ENCODE peak calls at places on chromosomes 2 and 18, in four cellular contexts. One of them, this sample, is unnamed.

GRCh38 chr18:57051586-57052044 is 95.3 kb upstream of the BOD1L2 start:
- DNase-seq in AG10803: no peak
- DNase-seq in epithelial cell of esophagus: no peak
- DNase-seq in OCI-LY7: no peak
- DNase-seq in this sample: no peak

GRCh38 chr2:200749631-200750322 is 61.9 kb upstream of the BZW1 start:
- DNase-seq in epithelial cell of esophagus: no peak
- DNase-seq in AG10803: no peak
- DNase-seq in OCI-LY7: no peak
- DNase-seq in this sample: no peak

GRCh38 chr2:70010222-70011111 is 49.0 kb upstream of the ASPRV1 start:
- DNase-seq in OCI-LY7: peak; percentile 32
- DNase-seq in epithelial cell of esophagus: peak; percentile 62
- DNase-seq in AG10803: peak; percentile 26
- DNase-seq in this sample: no peak

GRCh38 chr2:237643066-237643465 is 15.7 kb downstream of the LRRFIP1 start:
- DNase-seq in OCI-LY7: no peak
- DNase-seq in epithelial cell of esophagus: no peak
- DNase-seq in AG10803: no peak
- DNase-seq in this sample: no peak

GRCh38 chr18:70037453-70038061 is 89.9 kb upstream of the CD226 start:
- DNase-seq in AG10803: no peak
- DNase-seq in epithelial cell of esophagus: peak; percentile 42
- DNase-seq in OCI-LY7: no peak
- DNase-seq in this sample: no peak

GRCh38 chr2:40363631-40364030 is 88.3 kb downstream of the SLC8A1 start:
- DNase-seq in epithelial cell of esophagus: peak; percentile 77
- DNase-seq in AG10803: peak; percentile 77
- DNase-seq in OCI-LY7: peak; percentile 82
- DNase-seq in this sample: peak; percentile 58

GRCh38 chr2:207122914-207123744 is 42.6 kb downstream of the KLF7 start:
- DNase-seq in AG10803: peak; percentile 62
- DNase-seq in OCI-LY7: no peak
- DNase-seq in epithelial cell of esophagus: peak; percentile 44
- DNase-seq in this sample: no peak

GRCh38 chr2:24984912-24985311 is 13.2 kb upstream of the DNAJC27 start:
- DNase-seq in OCI-LY7: no peak
- DNase-seq in epithelial cell of esophagus: no peak
- DNase-seq in AG10803: peak; percentile 26
- DNase-seq in this sample: peak; percentile 48

GRCh38 chr2:165933211-165933610 is 20.4 kb downstream of the TTC21B start:
- DNase-seq in epithelial cell of esophagus: no peak
- DNase-seq in AG10803: no peak
- DNase-seq in OCI-LY7: no peak
- DNase-seq in this sample: no peak

GRCh38 chr2:115560671-115561070 is 1118.2 kb downstream of the DPP10 start:
- DNase-seq in AG10803: no peak
- DNase-seq in OCI-LY7: no peak
- DNase-seq in epithelial cell of esophagus: no peak
- DNase-seq in this sample: no peak

GRCh38 chr18:59265246-59266018 is 7.8 kb downstream of the RAX start:
- DNase-seq in OCI-LY7: no peak
- DNase-seq in epithelial cell of esophagus: peak; percentile 27
- DNase-seq in AG10803: no peak
- DNase-seq in this sample: no peak

GRCh38 chr2:23530121-23530908 is 145.3 kb downstream of the KLHL29 start:
- DNase-seq in OCI-LY7: no peak
- DNase-seq in AG10803: no peak
- DNase-seq in epithelial cell of esophagus: no peak
- DNase-seq in this sample: no peak

GRCh38 chr2:157746234-157746950 is 117.7 kb upstream of the ACVR1C start:
- DNase-seq in OCI-LY7: no peak
- DNase-seq in AG10803: peak; percentile 40
- DNase-seq in epithelial cell of esophagus: no peak
- DNase-seq in this sample: peak; percentile 75

GRCh38 chr2:2862386-2862785 is 515.2 kb downstream of the EIPR1 start:
- DNase-seq in OCI-LY7: no peak
- DNase-seq in AG10803: no peak
- DNase-seq in epithelial cell of esophagus: no peak
- DNase-seq in this sample: no peak

GRCh38 chr2:31707992-31708391 is 127.3 kb upstream of the SRD5A2 start:
- DNase-seq in OCI-LY7: no peak
- DNase-seq in epithelial cell of esophagus: no peak
- DNase-seq in AG10803: no peak
- DNase-seq in this sample: no peak

GRCh38 chr2:7121851-7122250 is 204.6 kb downstream of the RNF144A start:
- DNase-seq in epithelial cell of esophagus: no peak
- DNase-seq in OCI-LY7: no peak
- DNase-seq in AG10803: no peak
- DNase-seq in this sample: no peak

GRCh38 chr18:75304678-75305557 is 94.3 kb downstream of the TSHZ1 start:
- DNase-seq in epithelial cell of esophagus: no peak
- DNase-seq in AG10803: no peak
- DNase-seq in OCI-LY7: no peak
- DNase-seq in this sample: no peak

GRCh38 chr2:76556054-76556453 is 845.3 kb upstream of the GCFC2 start:
- DNase-seq in AG10803: no peak
- DNase-seq in OCI-LY7: no peak
- DNase-seq in epithelial cell of esophagus: no peak
- DNase-seq in this sample: no peak

GRCh38 chr18:3447035-3447894 is 2.7 kb upstream of the TGIF1 start:
- DNase-seq in OCI-LY7: no peak
- DNase-seq in AG10803: peak; percentile 72
- DNase-seq in epithelial cell of esophagus: peak; percentile 50
- DNase-seq in this sample: peak; percentile 84

GRCh38 chr2:160328748-160329147 is 128.7 kb upstream of the ITGB6 start:
- DNase-seq in AG10803: no peak
- DNase-seq in epithelial cell of esophagus: no peak
- DNase-seq in OCI-LY7: no peak
- DNase-seq in this sample: peak; percentile 21

GRCh38 chr2:2842466-2842865 is 511.4 kb upstream of the MYT1L start:
- DNase-seq in epithelial cell of esophagus: no peak
- DNase-seq in AG10803: no peak
- DNase-seq in OCI-LY7: no peak
- DNase-seq in this sample: no peak

GRCh38 chr2:138329167-138329566 is 172.4 kb upstream of the SPOPL start:
- DNase-seq in epithelial cell of esophagus: no peak
- DNase-seq in OCI-LY7: no peak
- DNase-seq in AG10803: no peak
- DNase-seq in this sample: no peak

GRCh38 chr18:32093106-32093511 is 1.4 kb downstream of the RNF138 start:
- DNase-seq in epithelial cell of esophagus: peak; percentile 56
- DNase-seq in OCI-LY7: peak; percentile 39
- DNase-seq in AG10803: peak; percentile 69
- DNase-seq in this sample: peak; percentile 58

GRCh38 chr2:73984922-73985317 is 210 bp downstream of the TET3 start:
- DNase-seq in epithelial cell of esophagus: no peak
- DNase-seq in AG10803: no peak
- DNase-seq in OCI-LY7: no peak
- DNase-seq in this sample: no peak

GRCh38 chr2:105834931-105835330 is 90.2 kb downstream of the NCK2 start:
- DNase-seq in OCI-LY7: peak; percentile 82
- DNase-seq in epithelial cell of esophagus: no peak
- DNase-seq in AG10803: no peak
- DNase-seq in this sample: peak; percentile 5

GRCh38 chr2:130796280-130796679 is 40.4 kb upstream of the ARHGEF4 start:
- DNase-seq in OCI-LY7: no peak
- DNase-seq in AG10803: no peak
- DNase-seq in epithelial cell of esophagus: peak; percentile 55
- DNase-seq in this sample: no peak

GRCh38 chr2:227566012-227566411 is 32.7 kb upstream of the SCYGR2 start:
- DNase-seq in epithelial cell of esophagus: no peak
- DNase-seq in OCI-LY7: no peak
- DNase-seq in AG10803: no peak
- DNase-seq in this sample: no peak

GRCh38 chr2:75277111-75277510 is 77.8 kb upstream of the TACR1 start:
- DNase-seq in OCI-LY7: no peak
- DNase-seq in epithelial cell of esophagus: peak; percentile 67
- DNase-seq in AG10803: peak; percentile 54
- DNase-seq in this sample: peak; percentile 36

GRCh38 chr2:163662141-163662780 is 73.5 kb downstream of the FIGN start:
- DNase-seq in OCI-LY7: no peak
- DNase-seq in epithelial cell of esophagus: no peak
- DNase-seq in AG10803: peak; percentile 30
- DNase-seq in this sample: peak; percentile 36

GRCh38 chr2:47221039-47221438 is 65.9 kb upstream of the STPG4 start:
- DNase-seq in epithelial cell of esophagus: no peak
- DNase-seq in AG10803: peak; percentile 85
- DNase-seq in OCI-LY7: no peak
- DNase-seq in this sample: peak; percentile 65

GRCh38 chr2:48525269-48525943 is 4.5 kb upstream of the STON1 start:
- DNase-seq in AG10803: peak; percentile 39
- DNase-seq in epithelial cell of esophagus: no peak
- DNase-seq in OCI-LY7: no peak
- DNase-seq in this sample: peak; percentile 55

GRCh38 chr2:11701831-11702301 is 31.9 kb upstream of the NTSR2 start:
- DNase-seq in AG10803: no peak
- DNase-seq in epithelial cell of esophagus: no peak
- DNase-seq in OCI-LY7: no peak
- DNase-seq in this sample: no peak

GRCh38 chr2:60118061-60118460 is 435.4 kb downstream of the BCL11A start:
- DNase-seq in OCI-LY7: no peak
- DNase-seq in epithelial cell of esophagus: no peak
- DNase-seq in AG10803: no peak
- DNase-seq in this sample: no peak

GRCh38 chr2:525021-525420 is 152.2 kb downstream of the TMEM18 start:
- DNase-seq in AG10803: no peak
- DNase-seq in epithelial cell of esophagus: no peak
- DNase-seq in OCI-LY7: no peak
- DNase-seq in this sample: no peak

GRCh38 chr18:58892536-58892935 is 27.9 kb downstream of the ZNF532 start:
- DNase-seq in OCI-LY7: no peak
- DNase-seq in epithelial cell of esophagus: peak; percentile 7
- DNase-seq in AG10803: no peak
- DNase-seq in this sample: no peak

GRCh38 chr18:27213123-27213717 is 28.1 kb upstream of the CHST9 start:
- DNase-seq in AG10803: no peak
- DNase-seq in OCI-LY7: no peak
- DNase-seq in epithelial cell of esophagus: no peak
- DNase-seq in this sample: no peak

GRCh38 chr2:132953771-132954170 is 283.8 kb upstream of the LYPD1 start:
- DNase-seq in epithelial cell of esophagus: no peak
- DNase-seq in OCI-LY7: peak; percentile 37
- DNase-seq in AG10803: no peak
- DNase-seq in this sample: no peak

GRCh38 chr2:132943829-132944228 is 273.8 kb upstream of the LYPD1 start:
- DNase-seq in AG10803: peak; percentile 1
- DNase-seq in OCI-LY7: no peak
- DNase-seq in epithelial cell of esophagus: no peak
- DNase-seq in this sample: peak; percentile 48

GRCh38 chr2:132950986-132951385 is 281.0 kb upstream of the LYPD1 start:
- DNase-seq in AG10803: no peak
- DNase-seq in OCI-LY7: no peak
- DNase-seq in epithelial cell of esophagus: no peak
- DNase-seq in this sample: no peak

DNA sequence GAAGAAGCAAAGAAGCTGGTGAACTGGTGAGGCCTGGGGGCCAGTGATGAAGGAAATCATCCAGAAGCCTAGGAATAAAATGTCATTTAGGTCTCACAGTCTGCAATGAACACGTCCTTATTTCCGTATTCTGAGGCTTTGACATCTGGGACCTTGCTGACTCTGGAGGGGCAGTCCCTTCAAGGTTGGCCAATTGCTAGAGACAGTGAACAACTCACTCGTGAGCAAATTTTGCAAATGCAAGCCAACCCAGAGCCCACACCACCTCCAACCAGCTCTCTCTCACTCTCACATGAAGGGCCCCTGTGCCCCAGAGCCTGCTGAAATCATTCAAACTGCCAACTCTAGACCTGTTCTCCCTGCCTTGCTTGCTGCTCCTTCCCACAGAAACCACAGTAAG is 279.1 kb upstream of the LYPD1 start:
- DNase-seq in OCI-LY7: no peak
- DNase-seq in AG10803: no peak
- DNase-seq in epithelial cell of esophagus: no peak
- DNase-seq in this sample: no peak
- H3K4me3 ChIP-seq in OCI-LY7: no peak overlapping the region
- H3K4me3 ChIP-seq in AG10803: no peak overlapping the region
- H3K4me3 ChIP-seq in epithelial cell of esophagus: no peak overlapping the region
- H3K4me3 ChIP-seq in this sample: no peak overlapping the region

DNA sequence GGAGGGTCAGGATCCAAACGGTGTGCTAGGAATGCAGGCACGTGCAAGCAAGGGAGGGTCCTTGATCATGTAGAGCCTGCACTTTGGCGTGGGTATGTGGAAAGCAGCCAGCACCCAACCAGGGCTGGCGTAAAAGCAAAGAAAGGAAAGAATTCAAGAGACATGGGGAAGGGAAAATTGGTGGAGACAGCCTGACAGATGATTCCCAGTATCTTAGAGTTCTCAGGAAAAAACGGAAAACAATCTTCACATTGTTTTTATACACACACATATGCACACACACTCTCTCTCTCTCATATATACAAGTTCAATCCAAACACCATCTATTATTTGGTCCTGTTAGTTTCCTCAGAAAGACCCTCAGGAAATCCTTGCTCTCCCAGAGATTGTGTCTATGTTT is 46.4 kb downstream of the LTBP1 start:
- DNase-seq in OCI-LY7: no peak
- DNase-seq in epithelial cell of esophagus: no peak
- DNase-seq in AG10803: no peak
- DNase-seq in this sample: no peak
- TF ChIP-seq CTCF in OCI-LY7: no peak
- TF ChIP-seq CTCF in epithelial cell of esophagus: no peak
- TF ChIP-seq CTCF in AG10803: no peak
- TF ChIP-seq CTCF in this sample: no peak

DNA sequence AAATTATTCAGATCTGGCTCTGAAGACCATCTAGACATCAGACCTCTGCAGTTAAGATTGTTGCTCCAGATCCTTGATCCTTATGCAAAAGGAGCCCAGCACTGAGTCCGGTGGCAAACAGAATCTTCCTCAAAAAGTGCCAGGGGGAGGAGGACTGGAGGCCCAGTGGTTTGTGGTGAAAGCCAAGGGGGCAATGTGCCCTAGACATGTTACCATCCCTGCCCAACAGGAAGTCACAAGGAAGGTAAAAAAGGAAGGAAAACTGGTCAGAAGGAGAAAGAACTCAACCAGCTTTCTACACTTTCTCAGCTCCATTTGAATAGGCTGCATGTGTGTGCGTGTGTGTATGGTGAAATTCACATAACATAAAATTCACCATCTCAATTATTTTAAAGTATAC is 25.0 kb upstream of the KDM3A start:
- DNase-seq in AG10803: no peak
- DNase-seq in OCI-LY7: no peak
- DNase-seq in epithelial cell of esophagus: no peak
- DNase-seq in this sample: no peak
- H3K4me3 ChIP-seq in AG10803: no peak overlapping the region
- H3K4me3 ChIP-seq in OCI-LY7: no peak overlapping the region
- H3K4me3 ChIP-seq in epithelial cell of esophagus: no peak overlapping the region
- H3K4me3 ChIP-seq in this sample: no peak overlapping the region

GRCh38 chr2:181656450-181657261 is at the start of gene CERKL:
- DNase-seq in epithelial cell of esophagus: peak; percentile 31
- DNase-seq in AG10803: peak; percentile 6
- DNase-seq in OCI-LY7: no peak
- DNase-seq in this sample: peak; percentile 14
- TF ChIP-seq CTCF in epithelial cell of esophagus: no peak
- TF ChIP-seq CTCF in AG10803: no peak
- TF ChIP-seq CTCF in OCI-LY7: no peak
- TF ChIP-seq CTCF in this sample: no peak

This sample was measured in fibroblast of pulmonary artery.